ENCODE peak calls at places on chromosomes 11 and 22, in five cellular contexts. Y is stimulated activated CD4-positive, alpha-beta T cell treated with anti-CD3 and anti-CD28 coated beads, TNF-alpha, amount 100 ng/mL, for 48 hours; G is T47D; D is H9; W is endothelial cell. S is an unnamed sample.

GRCh38 chr11:106281455-106282173 is 204.2 kb downstream of the AASDHPPT start:
- DNase-seq in G (no peak), D (no peak), W (no peak), Y (no peak), S (no peak)

GRCh38 chr22:24894998-24895397 is 51.5 kb downstream of the LHFPL7 start:
- DNase-seq in G (peak), Y (no peak), D (no peak), W (no peak), S (no peak)

GRCh38 chr11:13462311-13462927 is 603 bp downstream of the BTBD10 start:
- DNase-seq in D (peak), W (peak), Y (peak), G (no peak), S (peak)

GRCh38 chr22:49710746-49711145 is 116.9 kb downstream of the BRD1 start:
- DNase-seq in D (no peak), Y (no peak), G (no peak), W (no peak), S (no peak)

GRCh38 chr11:79314906-79315689 is 125.7 kb downstream of the TENM4 start:
- DNase-seq in G (peak), W (peak), D (peak), Y (no peak), S (no peak)

GRCh38 chr22:35622132-35622913 is 5.2 kb upstream of the MB start:
- DNase-seq in W (no peak), Y (no peak), G (peak), D (peak), S (no peak)

GRCh38 chr11:8346157-8346755 is 82.6 kb upstream of the LMO1 start:
- DNase-seq in Y (no peak), G (no peak), W (no peak), D (no peak), S (no peak)

GRCh38 chr11:122235615-122236014 is 119.6 kb upstream of the BLID start:
- DNase-seq in W (no peak), Y (no peak), G (no peak), D (no peak), S (no peak)

GRCh38 chr11:58741127-58741526 is 9.4 kb upstream of the GLYAT start:
- DNase-seq in W (no peak), D (no peak), Y (no peak), G (no peak), S (no peak)

GRCh38 chr11:66045177-66045639 is 3.8 kb downstream of the GAL3ST3 start:
- DNase-seq in Y (peak), W (peak), G (peak), D (peak), S (peak)

GRCh38 chr11:44911031-44911814 is 39.5 kb downstream of the TP53I11 start:
- DNase-seq in Y (peak), W (peak), D (peak), G (peak), S (peak)

GRCh38 chr11:60169264-60169915 is 13.5 kb downstream of the MS4A6A start:
- DNase-seq in G (no peak), D (no peak), Y (no peak), W (no peak), S (peak)

GRCh38 chr11:121463689-121464335 is 11.0 kb upstream of the SORL1-AS1 start:
- DNase-seq in W (no peak), G (no peak), D (no peak), Y (no peak), S (no peak)

GRCh38 chr11:34546511-34547206 is 33.1 kb upstream of the ELF5 start:
- DNase-seq in Y (no peak), D (no peak), G (no peak), W (no peak), S (no peak)

GRCh38 chr11:74388678-74389327 is 9.4 kb downstream of the PGM2L1 start:
- DNase-seq in W (peak), G (peak), D (peak), Y (peak), S (peak)

GRCh38 chr11:28223994-28224393 is 115.8 kb downstream of the METTL15 start:
- DNase-seq in D (no peak), Y (no peak), W (no peak), G (no peak), S (no peak)

GRCh38 chr22:22064580-22064979 is 82.0 kb upstream of the TOP3B start:
- DNase-seq in Y (no peak), W (no peak), G (no peak), D (no peak), S (no peak)

GRCh38 chr22:40345271-40345670 is 1.0 kb upstream of the ADSL start:
- DNase-seq in W (no peak), D (no peak), G (no peak), Y (no peak), S (no peak)

GRCh38 chr11:72848846-72849466 is 34.7 kb downstream of the ATG16L2 start:
- DNase-seq in D (peak), Y (peak), W (no peak), G (peak), S (no peak)

GRCh38 chr11:61724437-61724836 is 28.0 kb upstream of the MYRF start:
- DNase-seq in Y (no peak), D (no peak), G (no peak), W (no peak), S (no peak)

GRCh38 chr11:3939651-3940190 is 84.3 kb downstream of the STIM1 start:
- DNase-seq in D (no peak), W (no peak), G (no peak), Y (no peak), S (no peak)

GRCh38 chr22:45587638-45588481 is 83.8 kb upstream of the ATXN10 start:
- DNase-seq in G (no peak), D (no peak), W (no peak), Y (no peak), S (peak)

GRCh38 chr11:89498845-89499448 is 7.8 kb upstream of the NOX4 start:
- DNase-seq in W (no peak), Y (no peak), D (peak), G (no peak), S (no peak)

GRCh38 chr11:20088368-20089260 is 71.7 kb downstream of the DBX1 start:
- DNase-seq in W (no peak), G (no peak), Y (no peak), D (no peak), S (no peak)

GRCh38 chr22:18962308-18962635 is 26.2 kb upstream of the PRODH start:
- DNase-seq in G (no peak), W (no peak), Y (no peak), D (no peak), S (no peak)

GRCh38 chr22:21837184-21837979 is 30.1 kb downstream of the MAPK1 start:
- DNase-seq in Y (no peak), G (no peak), D (no peak), W (peak), S (no peak)

GRCh38 chr11:104782377-104782754 is 115.9 kb downstream of the CASP12 start:
- DNase-seq in Y (no peak), D (peak), W (no peak), G (no peak), S (no peak)

GRCh38 chr11:61120865-61121831 is 18.9 kb downstream of the CD5 start:
- DNase-seq in G (no peak), Y (no peak), W (no peak), D (no peak), S (no peak)

GRCh38 chr11:47415949-47416472 is 7.6 kb downstream of the SLC39A13 start:
- DNase-seq in G (peak), W (no peak), Y (no peak), D (no peak), S (no peak)

GRCh38 chr11:72333657-72334056 is 89.7 kb upstream of the PHOX2A start:
- DNase-seq in Y (no peak), W (peak), G (no peak), D (peak), S (peak)

GRCh38 chr11:10309163-10310093 is 4.6 kb downstream of the ADM start:
- DNase-seq in D (peak), Y (no peak), G (peak), W (no peak), S (no peak)

GRCh38 chr11:119849872-119850271 is 120.9 kb upstream of the NECTIN1 start:
- DNase-seq in Y (no peak), D (no peak), W (no peak), G (no peak), S (no peak)

GRCh38 chr22:43263645-43264514 is 76.9 kb upstream of the TTLL12 start:
- DNase-seq in W (no peak), G (no peak), Y (peak), D (no peak), S (no peak)

GRCh38 chr11:130390071-130390758 is 38.2 kb downstream of the ADAMTS8 start:
- DNase-seq in W (no peak), Y (no peak), G (peak), D (no peak), S (no peak)

GRCh38 chr22:26552466-26552865 is 37.5 kb downstream of the TPST2 start:
- DNase-seq in Y (no peak), W (no peak), G (no peak), D (no peak), S (no peak)

GRCh38 chr11:46543564-46543963 is 50.3 kb downstream of the AMBRA1 start:
- DNase-seq in Y (no peak), G (no peak), D (no peak), W (no peak), S (no peak)

GRCh38 chr11:65170058-65170534 is at the start of gene SPDYC:
- DNase-seq in W (no peak), D (peak), Y (no peak), G (no peak), S (no peak)

GRCh38 chr22:37696657-37697539 is at the start of gene TRIOBP:
- DNase-seq in W (peak), G (peak), D (peak), Y (peak), S (peak)